ENCODE peak calls at places on chromosomes 1 and 21, in six cellular contexts. G, X, R, I, S and N are unnamed samples.

GRCh38 chr1:11488201-11488770 is 9.3 kb downstream of the DISP3 start:
- DNase-seq in G (no peak), S (no peak), X (no peak), R (no peak), I (no peak), N (no peak)

GRCh38 chr1:247102381-247102780 is 1.8 kb downstream of the ZNF669 start:
- DNase-seq in S (no peak), I (no peak), G (no peak), R (no peak), X (no peak), N (peak; percentile 53)

GRCh38 chr1:167544447-167544846 is 9.1 kb downstream of the CREG1 start:
- DNase-seq in R (no peak), G (no peak), S (no peak), X (no peak), I (no peak), N (no peak)

GRCh38 chr21:21002137-21002536 is 3.9 kb downstream of the NCAM2 start:
- DNase-seq in G (no peak), S (no peak), R (no peak), X (no peak), I (no peak), N (no peak)

GRCh38 chr1:100627018-100627716 is 89.2 kb downstream of the GPR88 start:
- DNase-seq in X (no peak), S (no peak), G (no peak), I (no peak), R (no peak), N (peak; percentile 91)

GRCh38 chr1:248229360-248229908 is 1.8 kb upstream of the OR2M4 start:
- DNase-seq in I (no peak), S (no peak), G (no peak), X (no peak), R (no peak), N (no peak)

GRCh38 chr1:86062458-86062857 is 94.1 kb downstream of the COL24A1 start:
- DNase-seq in I (no peak), S (no peak), G (no peak), X (no peak), R (no peak), N (peak; percentile 41)

GRCh38 chr1:13662498-13662897 is 37.5 kb upstream of the PRDM2 start:
- DNase-seq in X (no peak), S (no peak), I (no peak), G (no peak), R (no peak), N (peak; percentile 9)

GRCh38 chr1:203754455-203754864 is 10.5 kb upstream of the LAX1 start:
- DNase-seq in G (no peak), I (no peak), X (no peak), S (no peak), R (no peak), N (no peak)

DNA sequence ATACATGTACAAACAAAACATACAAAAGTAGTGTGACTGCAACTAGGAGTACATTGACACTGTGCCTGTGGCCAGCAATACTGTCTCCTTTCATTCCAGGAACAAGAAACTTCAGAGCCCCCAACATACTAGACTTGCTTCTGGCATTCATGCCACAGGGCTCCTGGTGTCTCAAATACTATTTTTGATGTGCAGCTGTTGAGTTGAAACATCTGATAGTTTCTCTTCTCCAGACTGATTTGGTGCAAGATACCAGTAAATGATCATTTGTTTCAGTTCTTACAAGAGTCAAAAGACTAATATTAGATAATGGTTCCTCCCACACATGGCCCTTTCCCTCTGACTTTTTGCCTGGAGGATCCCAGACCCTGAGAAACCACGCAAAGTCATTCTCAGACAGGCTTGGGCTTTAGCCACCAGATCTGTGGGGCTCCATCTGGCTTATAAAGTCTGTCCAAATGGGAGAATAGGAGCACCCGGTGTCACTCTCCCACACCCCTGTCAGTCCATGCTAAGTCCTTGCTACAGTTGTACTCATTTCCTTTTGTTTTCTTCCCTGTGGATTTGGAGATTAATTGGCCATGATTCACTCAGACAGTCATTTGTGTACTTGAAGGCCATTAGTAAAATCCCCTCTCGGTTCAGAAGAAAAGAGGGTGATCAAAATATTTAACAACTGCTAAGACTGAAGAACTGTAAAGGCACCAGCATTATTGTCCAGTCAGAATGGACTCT is 163.5 kb upstream of the RUNX1 start:
- DNase-seq in S (no peak), R (peak; percentile 50), I (no peak), X (no peak), G (no peak), N (peak; percentile 84)
- H3K27ac ChIP-seq in S (peak overlapping the region; percentile 66), R (no peak overlapping the region), I (no peak overlapping the region), X (no peak overlapping the region), G (no peak overlapping the region), N (peak overlapping the region; percentile 51)

GRCh38 chr1:30745156-30745833 is 12.3 kb downstream of the LAPTM5 start:
- DNase-seq in I (no peak), S (no peak), G (no peak), R (no peak), X (no peak), N (no peak)

GRCh38 chr1:30742300-30742962 is 15.1 kb downstream of the LAPTM5 start:
- DNase-seq in S (no peak), R (no peak), I (no peak), G (no peak), X (no peak), N (no peak)

GRCh38 chr1:30742963-30743559 is 14.5 kb downstream of the LAPTM5 start:
- DNase-seq in G (no peak), X (no peak), R (no peak), S (no peak), I (no peak), N (no peak)

GRCh38 chr1:30744060-30744756 is 13.4 kb downstream of the LAPTM5 start:
- DNase-seq in I (no peak), G (no peak), X (no peak), R (no peak), S (no peak), N (no peak)

GRCh38 chr1:30743584-30744059 is 14.0 kb downstream of the LAPTM5 start:
- DNase-seq in R (no peak), X (no peak), G (no peak), I (no peak), S (no peak), N (no peak)
- H3K4me3 ChIP-seq in R (no peak overlapping the region), X (no peak overlapping the region), G (no peak overlapping the region), I (no peak overlapping the region), S (no peak overlapping the region), N (no peak overlapping the region)

DNA sequence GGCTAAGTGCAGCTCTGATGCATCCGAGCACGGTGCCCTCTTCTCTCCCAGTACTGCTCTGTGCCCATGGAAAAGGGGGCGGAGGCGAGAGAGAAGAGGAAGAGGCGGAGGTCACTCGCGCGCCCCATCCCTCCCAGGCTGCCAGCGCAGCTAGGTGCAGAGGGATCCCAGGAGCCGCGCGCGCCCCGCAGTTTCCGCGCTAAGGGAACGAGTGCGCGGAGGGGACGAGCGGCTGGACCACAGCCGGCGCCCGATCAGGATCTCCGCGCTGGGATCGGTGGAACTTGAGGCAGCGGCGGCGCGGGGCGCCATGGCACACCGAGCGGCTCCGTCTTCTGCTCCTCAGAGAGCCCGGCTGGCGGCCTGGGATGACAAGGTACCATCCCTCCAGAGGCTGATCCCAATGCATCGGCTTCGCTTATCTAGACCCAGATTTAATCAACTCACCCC is at the start of gene PTGFR:
- DNase-seq in I (peak; percentile 55), R (no peak), G (no peak), S (peak; percentile 35), X (peak; percentile 69), N (peak; percentile 31)
- TF ChIP-seq CTCF in I (no peak), R (no peak), G (no peak), S (no peak), X (no peak), N (no peak)

DNA sequence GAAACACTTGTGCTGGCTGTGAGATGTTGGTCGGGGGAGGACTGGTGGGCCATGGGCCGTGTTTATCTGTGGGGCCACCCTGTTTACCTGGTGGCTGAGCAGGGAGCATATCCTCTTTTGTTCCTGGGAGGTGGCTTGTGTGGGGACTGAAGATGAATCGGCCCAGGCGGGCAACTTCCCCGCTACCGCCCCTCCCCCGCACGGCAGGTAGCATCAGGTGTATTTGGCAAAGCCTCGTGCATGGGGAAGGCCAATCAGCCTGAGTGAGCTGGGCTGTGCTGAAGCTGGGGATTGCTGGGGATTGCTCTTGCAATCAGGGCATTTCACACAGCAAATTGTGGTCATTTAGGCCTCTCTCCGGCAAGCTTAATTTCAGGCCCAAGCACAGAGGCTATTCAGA is 197.6 kb upstream of the POU3F1 start:
- DNase-seq in R (no peak), S (no peak), I (no peak), G (no peak), X (no peak), N (no peak)
- H3K27ac ChIP-seq in R (no peak overlapping the region), S (no peak overlapping the region), I (no peak overlapping the region), G (no peak overlapping the region), X (no peak overlapping the region), N (no peak overlapping the region)

GRCh38 chr21:25568230-25568629 is 39.1 kb downstream of the MRPL39 start:
- DNase-seq in G (no peak), S (no peak), X (peak; percentile 22), I (peak; percentile 10), R (no peak), N (peak; percentile 75)
- H3K4me3 ChIP-seq in G (peak overlapping the region; percentile 41), S (no peak overlapping the region), X (no peak overlapping the region), I (no peak overlapping the region), R (no peak overlapping the region), N (peak overlapping the region; percentile 26)

GRCh38 chr1:44008259-44008658 is 16.9 kb downstream of the CCDC24 start:
- DNase-seq in X (no peak), R (no peak), S (no peak), I (no peak), G (no peak), N (no peak)

GRCh38 chr1:44013949-44014348 is 17.3 kb downstream of the SLC6A9 start:
- DNase-seq in I (no peak), G (no peak), R (no peak), X (no peak), S (no peak), N (no peak)

GRCh38 chr1:44012941-44013609 is 18.2 kb downstream of the SLC6A9 start:
- DNase-seq in X (peak; percentile 51), G (no peak), S (no peak), I (no peak), R (no peak), N (no peak)

GRCh38 chr1:44012411-44012810 is 18.9 kb downstream of the SLC6A9 start:
- DNase-seq in R (no peak), X (no peak), G (no peak), S (no peak), I (no peak), N (no peak)

DNA sequence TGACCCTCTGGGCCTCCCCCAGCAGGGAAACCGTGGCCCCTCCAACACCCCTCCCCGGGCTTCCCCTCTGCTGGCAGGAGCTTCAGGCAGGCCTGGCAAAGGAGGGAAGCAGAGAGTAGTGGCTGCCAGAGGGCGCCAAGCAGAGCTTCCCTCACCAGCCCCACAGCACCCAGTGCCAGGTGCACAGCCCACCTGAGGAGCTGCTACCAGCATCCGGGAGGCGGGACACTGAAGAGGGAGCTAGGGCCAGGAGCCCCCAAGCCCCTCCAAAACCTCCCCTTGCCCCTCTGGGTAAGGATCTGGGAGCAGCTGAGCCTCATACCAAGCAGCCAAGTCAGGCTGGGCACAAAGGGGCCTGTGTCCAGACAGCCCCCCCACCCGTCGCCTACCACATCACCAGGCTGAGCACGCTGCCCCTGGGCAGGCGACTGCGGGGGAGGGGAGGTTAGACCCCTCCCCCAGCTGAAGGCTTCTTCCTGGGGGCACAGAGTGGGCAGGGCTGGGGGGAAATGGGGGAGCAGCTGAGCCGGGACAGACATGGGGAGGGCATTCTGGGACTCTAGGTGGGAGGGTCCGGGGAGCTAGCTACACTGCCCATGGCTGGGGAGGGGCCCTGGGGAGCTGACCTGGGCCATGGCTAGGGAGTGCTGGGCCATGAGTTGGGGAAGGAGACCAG is 19.7 kb downstream of the CCDC24 start:
- DNase-seq in I (no peak), S (no peak), X (no peak), G (no peak), R (no peak), N (no peak)
- TF ChIP-seq CTCF in I (no peak), S (no peak), X (no peak), G (no peak), R (no peak), N (no peak)

GRCh38 chr21:42525676-42526378 is 12.2 kb downstream of the SLC37A1 start:
- DNase-seq in R (no peak), G (no peak), I (no peak), S (no peak), X (no peak), N (no peak)
- H3K27ac ChIP-seq in R (no peak overlapping the region), G (no peak overlapping the region), I (no peak overlapping the region), S (peak overlapping the region; percentile 88), X (no peak overlapping the region), N (no peak overlapping the region)